ENCODE peak calls at places on chromosomes 3 and 15, in nine cellular contexts. One of them, this sample, is unnamed.

GRCh38 chr3:111812680-111813079 is 46.4 kb upstream of the PHLDB2 start:
- DNase-seq in mucosa of descending colon: no peak
- DNase-seq in gastrocnemius medialis: no peak
- DNase-seq in activated CD8-positive, alpha-beta memory T cell treated with anti-CD3 and anti-CD28 coated beads, Interleukin-2, amount 50 U/mL, for 48 hours: no peak
- DNase-seq in T-helper 2 cell: no peak
- DNase-seq in stimulated activated CD8-positive, alpha-beta memory T cell treated with anti-CD3 and anti-CD28 coated beads, Interleukin-7, amount 100 ng/mL, for 1 hour: no peak
- DNase-seq in right cardiac atrium: no peak
- DNase-seq in IMR-90: no peak
- DNase-seq in choroid plexus epithelial cell: no peak
- DNase-seq in this sample: no peak

GRCh38 chr15:74631935-74632560 is 16.4 kb downstream of the CLK3 start:
- DNase-seq in stimulated activated CD8-positive, alpha-beta memory T cell treated with anti-CD3 and anti-CD28 coated beads, Interleukin-7, amount 100 ng/mL, for 1 hour: peak; percentile 40
- DNase-seq in T-helper 2 cell: peak; percentile 32
- DNase-seq in mucosa of descending colon: peak; percentile 56
- DNase-seq in choroid plexus epithelial cell: peak; percentile 73
- DNase-seq in IMR-90: peak; percentile 45
- DNase-seq in gastrocnemius medialis: peak; percentile 38
- DNase-seq in activated CD8-positive, alpha-beta memory T cell treated with anti-CD3 and anti-CD28 coated beads, Interleukin-2, amount 50 U/mL, for 48 hours: peak; percentile 81
- DNase-seq in right cardiac atrium: peak; percentile 66
- DNase-seq in this sample: peak; percentile 65

GRCh38 chr15:38688761-38689160 is 124.1 kb upstream of the RASGRP1 start:
- DNase-seq in stimulated activated CD8-positive, alpha-beta memory T cell treated with anti-CD3 and anti-CD28 coated beads, Interleukin-7, amount 100 ng/mL, for 1 hour: no peak
- DNase-seq in gastrocnemius medialis: no peak
- DNase-seq in activated CD8-positive, alpha-beta memory T cell treated with anti-CD3 and anti-CD28 coated beads, Interleukin-2, amount 50 U/mL, for 48 hours: no peak
- DNase-seq in right cardiac atrium: no peak
- DNase-seq in IMR-90: no peak
- DNase-seq in choroid plexus epithelial cell: no peak
- DNase-seq in mucosa of descending colon: no peak
- DNase-seq in T-helper 2 cell: peak; percentile 57
- DNase-seq in this sample: no peak

GRCh38 chr15:59993041-59993750 is 10.9 kb upstream of the FOXB1 start:
- DNase-seq in mucosa of descending colon: no peak
- DNase-seq in IMR-90: no peak
- DNase-seq in activated CD8-positive, alpha-beta memory T cell treated with anti-CD3 and anti-CD28 coated beads, Interleukin-2, amount 50 U/mL, for 48 hours: no peak
- DNase-seq in T-helper 2 cell: no peak
- DNase-seq in right cardiac atrium: no peak
- DNase-seq in choroid plexus epithelial cell: no peak
- DNase-seq in stimulated activated CD8-positive, alpha-beta memory T cell treated with anti-CD3 and anti-CD28 coated beads, Interleukin-7, amount 100 ng/mL, for 1 hour: no peak
- DNase-seq in gastrocnemius medialis: no peak
- DNase-seq in this sample: no peak

GRCh38 chr15:78049691-78050440 is 27.6 kb downstream of the TBC1D2B start:
- DNase-seq in mucosa of descending colon: no peak
- DNase-seq in gastrocnemius medialis: no peak
- DNase-seq in T-helper 2 cell: no peak
- DNase-seq in right cardiac atrium: no peak
- DNase-seq in stimulated activated CD8-positive, alpha-beta memory T cell treated with anti-CD3 and anti-CD28 coated beads, Interleukin-7, amount 100 ng/mL, for 1 hour: no peak
- DNase-seq in activated CD8-positive, alpha-beta memory T cell treated with anti-CD3 and anti-CD28 coated beads, Interleukin-2, amount 50 U/mL, for 48 hours: peak; percentile 75
- DNase-seq in IMR-90: peak; percentile 91
- DNase-seq in choroid plexus epithelial cell: peak; percentile 79
- DNase-seq in this sample: no peak

GRCh38 chr15:50114381-50114780 is 4.7 kb downstream of the ATP8B4 start:
- DNase-seq in gastrocnemius medialis: peak; percentile 32
- DNase-seq in IMR-90: no peak
- DNase-seq in activated CD8-positive, alpha-beta memory T cell treated with anti-CD3 and anti-CD28 coated beads, Interleukin-2, amount 50 U/mL, for 48 hours: no peak
- DNase-seq in choroid plexus epithelial cell: no peak
- DNase-seq in T-helper 2 cell: no peak
- DNase-seq in right cardiac atrium: no peak
- DNase-seq in stimulated activated CD8-positive, alpha-beta memory T cell treated with anti-CD3 and anti-CD28 coated beads, Interleukin-7, amount 100 ng/mL, for 1 hour: no peak
- DNase-seq in mucosa of descending colon: peak; percentile 51
- DNase-seq in this sample: no peak

GRCh38 chr3:11373235-11373634 is 101.0 kb downstream of the ATG7 start:
- DNase-seq in stimulated activated CD8-positive, alpha-beta memory T cell treated with anti-CD3 and anti-CD28 coated beads, Interleukin-7, amount 100 ng/mL, for 1 hour: no peak
- DNase-seq in mucosa of descending colon: no peak
- DNase-seq in choroid plexus epithelial cell: no peak
- DNase-seq in right cardiac atrium: no peak
- DNase-seq in IMR-90: no peak
- DNase-seq in gastrocnemius medialis: no peak
- DNase-seq in T-helper 2 cell: no peak
- DNase-seq in activated CD8-positive, alpha-beta memory T cell treated with anti-CD3 and anti-CD28 coated beads, Interleukin-2, amount 50 U/mL, for 48 hours: no peak
- DNase-seq in this sample: no peak

GRCh38 chr15:72859023-72859756 is 75.6 kb upstream of the ADPGK start:
- DNase-seq in T-helper 2 cell: no peak
- DNase-seq in choroid plexus epithelial cell: no peak
- DNase-seq in IMR-90: no peak
- DNase-seq in mucosa of descending colon: no peak
- DNase-seq in activated CD8-positive, alpha-beta memory T cell treated with anti-CD3 and anti-CD28 coated beads, Interleukin-2, amount 50 U/mL, for 48 hours: peak; percentile 36
- DNase-seq in stimulated activated CD8-positive, alpha-beta memory T cell treated with anti-CD3 and anti-CD28 coated beads, Interleukin-7, amount 100 ng/mL, for 1 hour: no peak
- DNase-seq in gastrocnemius medialis: no peak
- DNase-seq in right cardiac atrium: no peak
- DNase-seq in this sample: no peak

GRCh38 chr15:88918738-88919137 is 5.6 kb upstream of the MFGE8 start:
- DNase-seq in activated CD8-positive, alpha-beta memory T cell treated with anti-CD3 and anti-CD28 coated beads, Interleukin-2, amount 50 U/mL, for 48 hours: no peak
- DNase-seq in choroid plexus epithelial cell: peak; percentile 99
- DNase-seq in T-helper 2 cell: no peak
- DNase-seq in right cardiac atrium: peak; percentile 75
- DNase-seq in IMR-90: peak; percentile 99
- DNase-seq in mucosa of descending colon: no peak
- DNase-seq in gastrocnemius medialis: peak; percentile 96
- DNase-seq in stimulated activated CD8-positive, alpha-beta memory T cell treated with anti-CD3 and anti-CD28 coated beads, Interleukin-7, amount 100 ng/mL, for 1 hour: no peak
- DNase-seq in this sample: peak; percentile 58

GRCh38 chr3:195003006-195003892 is 267.7 kb downstream of the XXYLT1 start:
- DNase-seq in gastrocnemius medialis: peak; percentile 55
- DNase-seq in choroid plexus epithelial cell: peak; percentile 64
- DNase-seq in right cardiac atrium: peak; percentile 81
- DNase-seq in activated CD8-positive, alpha-beta memory T cell treated with anti-CD3 and anti-CD28 coated beads, Interleukin-2, amount 50 U/mL, for 48 hours: peak; percentile 41
- DNase-seq in mucosa of descending colon: no peak
- DNase-seq in IMR-90: no peak
- DNase-seq in T-helper 2 cell: no peak
- DNase-seq in stimulated activated CD8-positive, alpha-beta memory T cell treated with anti-CD3 and anti-CD28 coated beads, Interleukin-7, amount 100 ng/mL, for 1 hour: no peak
- DNase-seq in this sample: no peak

GRCh38 chr3:31891876-31892455 is 89.1 kb downstream of the OSBPL10 start:
- DNase-seq in stimulated activated CD8-positive, alpha-beta memory T cell treated with anti-CD3 and anti-CD28 coated beads, Interleukin-7, amount 100 ng/mL, for 1 hour: no peak
- DNase-seq in mucosa of descending colon: no peak
- DNase-seq in T-helper 2 cell: no peak
- DNase-seq in choroid plexus epithelial cell: no peak
- DNase-seq in right cardiac atrium: no peak
- DNase-seq in gastrocnemius medialis: no peak
- DNase-seq in IMR-90: no peak
- DNase-seq in activated CD8-positive, alpha-beta memory T cell treated with anti-CD3 and anti-CD28 coated beads, Interleukin-2, amount 50 U/mL, for 48 hours: no peak
- DNase-seq in this sample: no peak

GRCh38 chr15:80565988-80566387 is 129.1 kb upstream of the ABHD17C start:
- DNase-seq in mucosa of descending colon: no peak
- DNase-seq in T-helper 2 cell: no peak
- DNase-seq in activated CD8-positive, alpha-beta memory T cell treated with anti-CD3 and anti-CD28 coated beads, Interleukin-2, amount 50 U/mL, for 48 hours: no peak
- DNase-seq in gastrocnemius medialis: no peak
- DNase-seq in IMR-90: no peak
- DNase-seq in stimulated activated CD8-positive, alpha-beta memory T cell treated with anti-CD3 and anti-CD28 coated beads, Interleukin-7, amount 100 ng/mL, for 1 hour: no peak
- DNase-seq in choroid plexus epithelial cell: no peak
- DNase-seq in right cardiac atrium: no peak
- DNase-seq in this sample: no peak

GRCh38 chr15:33629647-33630046 is 318.9 kb downstream of the RYR3 start:
- DNase-seq in choroid plexus epithelial cell: no peak
- DNase-seq in activated CD8-positive, alpha-beta memory T cell treated with anti-CD3 and anti-CD28 coated beads, Interleukin-2, amount 50 U/mL, for 48 hours: no peak
- DNase-seq in gastrocnemius medialis: no peak
- DNase-seq in IMR-90: no peak
- DNase-seq in mucosa of descending colon: no peak
- DNase-seq in T-helper 2 cell: no peak
- DNase-seq in stimulated activated CD8-positive, alpha-beta memory T cell treated with anti-CD3 and anti-CD28 coated beads, Interleukin-7, amount 100 ng/mL, for 1 hour: no peak
- DNase-seq in right cardiac atrium: no peak
- DNase-seq in this sample: no peak

GRCh38 chr3:47743855-47744254 is 37.8 kb downstream of the SMARCC1 start:
- DNase-seq in choroid plexus epithelial cell: no peak
- DNase-seq in activated CD8-positive, alpha-beta memory T cell treated with anti-CD3 and anti-CD28 coated beads, Interleukin-2, amount 50 U/mL, for 48 hours: no peak
- DNase-seq in stimulated activated CD8-positive, alpha-beta memory T cell treated with anti-CD3 and anti-CD28 coated beads, Interleukin-7, amount 100 ng/mL, for 1 hour: no peak
- DNase-seq in T-helper 2 cell: no peak
- DNase-seq in IMR-90: no peak
- DNase-seq in right cardiac atrium: no peak
- DNase-seq in mucosa of descending colon: no peak
- DNase-seq in gastrocnemius medialis: no peak
- DNase-seq in this sample: no peak

GRCh38 chr3:76561494-76562242 is 478.2 kb upstream of the ROBO2 start:
- DNase-seq in gastrocnemius medialis: no peak
- DNase-seq in T-helper 2 cell: no peak
- DNase-seq in activated CD8-positive, alpha-beta memory T cell treated with anti-CD3 and anti-CD28 coated beads, Interleukin-2, amount 50 U/mL, for 48 hours: no peak
- DNase-seq in right cardiac atrium: no peak
- DNase-seq in mucosa of descending colon: no peak
- DNase-seq in stimulated activated CD8-positive, alpha-beta memory T cell treated with anti-CD3 and anti-CD28 coated beads, Interleukin-7, amount 100 ng/mL, for 1 hour: no peak
- DNase-seq in IMR-90: peak; percentile 36
- DNase-seq in choroid plexus epithelial cell: peak; percentile 22
- DNase-seq in this sample: no peak

GRCh38 chr3:127152676-127153505 is 40.0 kb upstream of the PRR23E start:
- DNase-seq in T-helper 2 cell: no peak
- DNase-seq in mucosa of descending colon: no peak
- DNase-seq in activated CD8-positive, alpha-beta memory T cell treated with anti-CD3 and anti-CD28 coated beads, Interleukin-2, amount 50 U/mL, for 48 hours: no peak
- DNase-seq in IMR-90: no peak
- DNase-seq in choroid plexus epithelial cell: no peak
- DNase-seq in right cardiac atrium: no peak
- DNase-seq in stimulated activated CD8-positive, alpha-beta memory T cell treated with anti-CD3 and anti-CD28 coated beads, Interleukin-7, amount 100 ng/mL, for 1 hour: no peak
- DNase-seq in gastrocnemius medialis: no peak
- DNase-seq in this sample: no peak

GRCh38 chr3:32954506-32954905 is 3.1 kb downstream of the CCR4 start:
- DNase-seq in activated CD8-positive, alpha-beta memory T cell treated with anti-CD3 and anti-CD28 coated beads, Interleukin-2, amount 50 U/mL, for 48 hours: peak; percentile 52
- DNase-seq in IMR-90: no peak
- DNase-seq in right cardiac atrium: no peak
- DNase-seq in gastrocnemius medialis: no peak
- DNase-seq in stimulated activated CD8-positive, alpha-beta memory T cell treated with anti-CD3 and anti-CD28 coated beads, Interleukin-7, amount 100 ng/mL, for 1 hour: no peak
- DNase-seq in T-helper 2 cell: no peak
- DNase-seq in choroid plexus epithelial cell: no peak
- DNase-seq in mucosa of descending colon: no peak
- DNase-seq in this sample: no peak

GRCh38 chr3:64853456-64853855 is 165.7 kb upstream of the ADAMTS9 start:
- DNase-seq in stimulated activated CD8-positive, alpha-beta memory T cell treated with anti-CD3 and anti-CD28 coated beads, Interleukin-7, amount 100 ng/mL, for 1 hour: no peak
- DNase-seq in mucosa of descending colon: no peak
- DNase-seq in IMR-90: no peak
- DNase-seq in activated CD8-positive, alpha-beta memory T cell treated with anti-CD3 and anti-CD28 coated beads, Interleukin-2, amount 50 U/mL, for 48 hours: no peak
- DNase-seq in right cardiac atrium: no peak
- DNase-seq in choroid plexus epithelial cell: no peak
- DNase-seq in gastrocnemius medialis: no peak
- DNase-seq in T-helper 2 cell: no peak
- DNase-seq in this sample: no peak

GRCh38 chr3:104245241-104245640 is 1121.5 kb upstream of the ALCAM start:
- DNase-seq in right cardiac atrium: no peak
- DNase-seq in T-helper 2 cell: no peak
- DNase-seq in choroid plexus epithelial cell: no peak
- DNase-seq in activated CD8-positive, alpha-beta memory T cell treated with anti-CD3 and anti-CD28 coated beads, Interleukin-2, amount 50 U/mL, for 48 hours: no peak
- DNase-seq in stimulated activated CD8-positive, alpha-beta memory T cell treated with anti-CD3 and anti-CD28 coated beads, Interleukin-7, amount 100 ng/mL, for 1 hour: no peak
- DNase-seq in mucosa of descending colon: no peak
- DNase-seq in gastrocnemius medialis: no peak
- DNase-seq in IMR-90: no peak
- DNase-seq in this sample: no peak

GRCh38 chr3:98199020-98199419 is 32.5 kb downstream of the OR5H15 start:
- DNase-seq in activated CD8-positive, alpha-beta memory T cell treated with anti-CD3 and anti-CD28 coated beads, Interleukin-2, amount 50 U/mL, for 48 hours: no peak
- DNase-seq in choroid plexus epithelial cell: no peak
- DNase-seq in IMR-90: no peak
- DNase-seq in right cardiac atrium: no peak
- DNase-seq in T-helper 2 cell: no peak
- DNase-seq in stimulated activated CD8-positive, alpha-beta memory T cell treated with anti-CD3 and anti-CD28 coated beads, Interleukin-7, amount 100 ng/mL, for 1 hour: no peak
- DNase-seq in gastrocnemius medialis: no peak
- DNase-seq in mucosa of descending colon: no peak
- DNase-seq in this sample: no peak

GRCh38 chr3:137764001-137764433 is at the start of gene SOX14:
- DNase-seq in T-helper 2 cell: no peak
- DNase-seq in activated CD8-positive, alpha-beta memory T cell treated with anti-CD3 and anti-CD28 coated beads, Interleukin-2, amount 50 U/mL, for 48 hours: peak; percentile 49
- DNase-seq in right cardiac atrium: no peak
- DNase-seq in gastrocnemius medialis: no peak
- DNase-seq in IMR-90: no peak
- DNase-seq in mucosa of descending colon: peak; percentile 53
- DNase-seq in stimulated activated CD8-positive, alpha-beta memory T cell treated with anti-CD3 and anti-CD28 coated beads, Interleukin-7, amount 100 ng/mL, for 1 hour: no peak
- DNase-seq in choroid plexus epithelial cell: no peak
- DNase-seq in this sample: no peak

GRCh38 chr15:29470311-29470710 is 200.7 kb upstream of the NSMCE3 start:
- DNase-seq in right cardiac atrium: no peak
- DNase-seq in gastrocnemius medialis: no peak
- DNase-seq in T-helper 2 cell: no peak
- DNase-seq in mucosa of descending colon: no peak
- DNase-seq in choroid plexus epithelial cell: no peak
- DNase-seq in stimulated activated CD8-positive, alpha-beta memory T cell treated with anti-CD3 and anti-CD28 coated beads, Interleukin-7, amount 100 ng/mL, for 1 hour: no peak
- DNase-seq in IMR-90: no peak
- DNase-seq in activated CD8-positive, alpha-beta memory T cell treated with anti-CD3 and anti-CD28 coated beads, Interleukin-2, amount 50 U/mL, for 48 hours: no peak
- DNase-seq in this sample: no peak

GRCh38 chr3:114154321-114154821 is 24.5 kb downstream of the DRD3 start:
- DNase-seq in activated CD8-positive, alpha-beta memory T cell treated with anti-CD3 and anti-CD28 coated beads, Interleukin-2, amount 50 U/mL, for 48 hours: no peak
- DNase-seq in stimulated activated CD8-positive, alpha-beta memory T cell treated with anti-CD3 and anti-CD28 coated beads, Interleukin-7, amount 100 ng/mL, for 1 hour: no peak
- DNase-seq in gastrocnemius medialis: no peak
- DNase-seq in IMR-90: no peak
- DNase-seq in right cardiac atrium: no peak
- DNase-seq in choroid plexus epithelial cell: no peak
- DNase-seq in T-helper 2 cell: no peak
- DNase-seq in mucosa of descending colon: no peak
- DNase-seq in this sample: no peak

GRCh38 chr3:41363830-41364523 is 164.7 kb downstream of the CTNNB1 start:
- DNase-seq in gastrocnemius medialis: no peak
- DNase-seq in mucosa of descending colon: no peak
- DNase-seq in IMR-90: no peak
- DNase-seq in choroid plexus epithelial cell: no peak
- DNase-seq in stimulated activated CD8-positive, alpha-beta memory T cell treated with anti-CD3 and anti-CD28 coated beads, Interleukin-7, amount 100 ng/mL, for 1 hour: no peak
- DNase-seq in activated CD8-positive, alpha-beta memory T cell treated with anti-CD3 and anti-CD28 coated beads, Interleukin-2, amount 50 U/mL, for 48 hours: no peak
- DNase-seq in right cardiac atrium: no peak
- DNase-seq in T-helper 2 cell: no peak
- DNase-seq in this sample: no peak

GRCh38 chr3:104460477-104461406 is 906.0 kb upstream of the ALCAM start:
- DNase-seq in choroid plexus epithelial cell: peak; percentile 93
- DNase-seq in IMR-90: peak; percentile 32
- DNase-seq in right cardiac atrium: no peak
- DNase-seq in gastrocnemius medialis: no peak
- DNase-seq in stimulated activated CD8-positive, alpha-beta memory T cell treated with anti-CD3 and anti-CD28 coated beads, Interleukin-7, amount 100 ng/mL, for 1 hour: no peak
- DNase-seq in activated CD8-positive, alpha-beta memory T cell treated with anti-CD3 and anti-CD28 coated beads, Interleukin-2, amount 50 U/mL, for 48 hours: no peak
- DNase-seq in mucosa of descending colon: no peak
- DNase-seq in T-helper 2 cell: no peak
- DNase-seq in this sample: no peak

GRCh38 chr3:40020689-40021088 is 211.3 kb downstream of the MYRIP start:
- DNase-seq in IMR-90: no peak
- DNase-seq in right cardiac atrium: no peak
- DNase-seq in choroid plexus epithelial cell: no peak
- DNase-seq in mucosa of descending colon: no peak
- DNase-seq in gastrocnemius medialis: no peak
- DNase-seq in stimulated activated CD8-positive, alpha-beta memory T cell treated with anti-CD3 and anti-CD28 coated beads, Interleukin-7, amount 100 ng/mL, for 1 hour: no peak
- DNase-seq in T-helper 2 cell: no peak
- DNase-seq in activated CD8-positive, alpha-beta memory T cell treated with anti-CD3 and anti-CD28 coated beads, Interleukin-2, amount 50 U/mL, for 48 hours: no peak
- DNase-seq in this sample: no peak